ENCODE peak calls at places on chromosomes 12 and 14, in eight cellular contexts. W is GM12878; E is naive thymus-derived CD4-positive, alpha-beta T cell; U is heart left ventricle; S is suprapubic skin; X is adipocyte; Q is cardiac muscle cell; I is SK-N-SH. G is an unnamed sample.
A peak's percentile ranks its signal among the peaks of the same experiment; 100 is the strongest.

GRCh38 chr12:118982308-118982707 is 967 bp downstream of the SRRM4 start:
- DNase-seq in W (no peak), E (no peak), U (no peak), S (no peak), X (no peak), Q (no peak), I (no peak), G (no peak)

GRCh38 chr14:75689012-75689411 is 28.0 kb downstream of the TTLL5 start:
- DNase-seq in W (no peak), E (no peak), U (peak; percentile 45), S (no peak), X (no peak), Q (peak; percentile 62), I (no peak), G (no peak)

GRCh38 chr12:63093711-63094110 is 57.3 kb downstream of the AVPR1A start:
- DNase-seq in W (no peak), E (no peak), U (no peak), S (no peak), X (no peak), Q (no peak), I (no peak), G (no peak)

GRCh38 chr12:132483208-132483607 is 6.7 kb upstream of the FBRSL1 start:
- DNase-seq in W (no peak), E (no peak), U (peak; percentile 3), S (no peak), X (no peak), Q (no peak), I (no peak), G (no peak)

GRCh38 chr12:69936214-69936731 is 111.2 kb downstream of the MYRFL start:
- DNase-seq in W (no peak), E (no peak), U (no peak), S (no peak), X (no peak), Q (no peak), I (peak; percentile 18), G (no peak)

GRCh38 chr12:12705833-12706520 is 10.0 kb upstream of the GPR19 start:
- DNase-seq in W (no peak), E (peak; percentile 64), U (no peak), S (no peak), X (no peak), Q (no peak), I (no peak), G (no peak)

GRCh38 chr12:58818546-58818945 is 101.8 kb downstream of the LRIG3 start:
- DNase-seq in W (no peak), E (no peak), U (no peak), S (no peak), X (no peak), Q (no peak), I (no peak), G (no peak)

GRCh38 chr12:107645630-107646333 is 39.8 kb upstream of the PWP1 start:
- DNase-seq in W (no peak), E (no peak), U (no peak), S (no peak), X (no peak), Q (peak; percentile 22), I (peak; percentile 54), G (no peak)

GRCh38 chr14:73873660-73874059 is 13.0 kb upstream of the ZNF410 start:
- DNase-seq in W (no peak), E (no peak), U (no peak), S (no peak), X (no peak), Q (no peak), I (no peak), G (no peak)

DNA sequence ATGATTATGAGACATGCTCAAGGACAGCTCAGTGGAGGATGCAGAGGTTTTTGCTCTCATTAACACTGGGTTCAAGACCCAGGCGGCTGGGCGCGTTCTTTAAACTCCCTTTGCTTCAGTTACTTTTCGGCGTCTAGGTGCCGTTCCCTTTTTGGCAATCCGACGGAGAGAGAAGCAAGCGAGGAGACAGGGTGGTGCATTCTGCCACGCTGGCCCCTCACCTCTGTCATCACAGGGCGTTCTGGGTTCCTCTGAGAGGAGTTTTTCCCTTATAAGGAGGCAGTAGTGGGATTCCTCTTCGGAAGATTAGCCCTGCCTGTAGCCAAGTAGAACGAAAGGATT is 9.0 kb upstream of the NEMF start:
- DNase-seq in W (no peak), E (peak; percentile 64), U (peak; percentile 64), S (peak; percentile 81), X (peak; percentile 85), Q (peak; percentile 94), I (peak; percentile 36), G (peak; percentile 72)
- H3K4me1 ChIP-seq in W (peaks cover 8% of the 10 kb centered on the region), E (peaks cover 19% of the 10 kb centered on the region), U (peaks cover 5% of the 10 kb centered on the region), S (peaks cover 30% of the 10 kb centered on the region), X (peaks cover 13% of the 10 kb centered on the region), Q (peaks cover 24% of the 10 kb centered on the region), I (peaks cover 3% of the 10 kb centered on the region), G (peaks cover 6% of the 10 kb centered on the region)

GRCh38 chr12:71536939-71537622 is 97.5 kb downstream of the LGR5 start:
- DNase-seq in W (no peak), E (no peak), U (no peak), S (no peak), X (no peak), Q (peak; percentile 3), I (no peak), G (no peak)

GRCh38 chr12:71538807-71539206 is 99.2 kb downstream of the LGR5 start:
- DNase-seq in W (no peak), E (no peak), U (no peak), S (no peak), X (no peak), Q (no peak), I (no peak), G (no peak)

GRCh38 chr12:71533703-71534102 is 94.1 kb downstream of the LGR5 start:
- DNase-seq in W (no peak), E (no peak), U (no peak), S (no peak), X (no peak), Q (no peak), I (no peak), G (no peak)

GRCh38 chr12:71541583-71541982 is 102.0 kb downstream of the LGR5 start:
- DNase-seq in W (no peak), E (no peak), U (no peak), S (no peak), X (no peak), Q (no peak), I (no peak), G (no peak)

DNA sequence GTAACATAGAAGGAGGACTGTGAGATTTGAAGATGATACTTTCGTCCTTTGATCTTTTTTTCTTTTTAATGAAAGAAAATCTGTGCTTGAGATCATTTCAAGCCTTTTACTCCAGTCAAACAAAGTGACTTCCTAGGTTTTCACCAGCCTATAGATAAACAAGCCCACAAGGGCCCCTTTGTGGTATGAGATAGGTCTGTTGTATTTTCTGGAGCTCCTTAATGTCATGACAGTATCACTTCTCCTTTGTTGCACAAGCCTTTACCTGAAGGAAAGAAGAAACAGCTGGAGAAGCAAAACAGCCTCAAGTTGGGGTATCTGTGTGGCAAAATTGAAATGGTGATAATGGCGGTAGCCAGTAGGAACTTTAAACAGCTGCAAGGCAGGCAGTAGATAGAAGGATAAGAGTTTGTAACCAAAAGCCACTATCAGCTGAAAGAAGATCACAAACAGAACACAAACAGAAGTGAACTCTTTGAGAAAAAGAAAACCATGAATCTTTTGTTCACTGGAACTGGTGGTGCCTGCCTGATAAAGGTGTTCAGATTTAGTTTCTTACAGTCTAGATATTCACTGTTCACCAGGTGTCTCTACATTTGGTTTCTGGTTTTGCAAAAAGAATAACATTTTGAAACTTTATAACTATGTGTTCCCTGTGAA is 96.8 kb downstream of the LGR5 start:
- DNase-seq in W (no peak), E (no peak), U (no peak), S (no peak), X (no peak), Q (no peak), I (no peak), G (no peak)
- H3K4me3 ChIP-seq in W (no peak overlapping the region), E (no peak overlapping the region), U (no peak overlapping the region), S (no peak overlapping the region), X (no peak overlapping the region), Q (no peak overlapping the region), I (no peak overlapping the region), G (no peak overlapping the region)

DNA sequence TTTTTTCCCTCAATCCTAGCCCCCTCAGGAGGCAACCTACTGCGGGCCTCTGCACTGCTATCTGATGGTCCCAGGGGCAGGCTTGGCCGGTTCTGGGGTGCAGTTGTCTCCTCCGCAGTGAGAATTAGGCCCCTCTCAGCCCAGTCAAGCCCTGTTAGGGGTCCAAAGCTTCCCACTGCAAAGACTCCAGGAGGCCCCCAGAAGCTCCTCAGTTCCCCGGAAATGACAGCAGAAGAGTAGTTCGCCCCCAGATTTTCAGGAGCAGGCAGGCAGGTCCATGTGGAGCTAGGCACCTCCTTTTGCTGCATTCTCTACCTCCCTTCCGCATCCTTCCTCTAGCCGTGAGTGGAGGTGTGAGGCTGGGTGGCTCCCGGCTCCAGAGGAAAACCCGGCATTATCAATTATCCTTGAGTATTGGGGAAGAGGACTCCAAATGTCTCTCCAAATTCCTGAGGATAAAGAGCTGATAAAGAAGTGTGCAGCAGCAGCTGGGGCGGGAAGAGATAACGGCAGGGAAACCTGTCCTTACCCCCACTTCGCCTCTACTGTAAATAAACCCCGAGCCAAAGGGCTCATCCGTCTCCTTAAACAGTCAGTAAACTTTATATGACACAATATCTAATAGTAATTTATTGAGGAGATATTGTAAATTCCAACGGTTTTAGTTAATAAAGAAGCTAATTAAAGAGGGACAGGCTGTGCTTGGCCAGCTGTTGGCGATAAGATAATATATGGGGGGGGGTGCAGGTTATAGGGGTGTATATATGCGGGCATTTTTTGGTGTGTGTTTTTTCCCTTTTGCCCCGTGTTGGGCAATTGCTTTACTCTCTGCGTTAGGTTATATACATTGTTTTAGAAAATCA is 641 bp upstream of the HOXC12 start:
- DNase-seq in W (no peak), E (no peak), U (no peak), S (no peak), X (no peak), Q (no peak), I (no peak), G (no peak)
- H3K27me3 ChIP-seq in W (peaks cover 57% of the 10 kb centered on the region), E (peaks cover 72% of the 10 kb centered on the region), U (peaks cover 99% of the 10 kb centered on the region), S (peaks cover 99% of the 10 kb centered on the region), X (peaks cover 99% of the 10 kb centered on the region), Q (peaks cover 100% of the 10 kb centered on the region), I (peaks cover 98% of the 10 kb centered on the region), G (peaks cover 19% of the 10 kb centered on the region)

GRCh38 chr12:53212931-53213330 is 5.9 kb upstream of the ITGB7 start:
- DNase-seq in W (no peak), E (no peak), U (no peak), S (no peak), X (no peak), Q (no peak), I (no peak), G (no peak)

GRCh38 chr12:53214221-53214620 is 7.2 kb upstream of the ITGB7 start:
- DNase-seq in W (no peak), E (no peak), U (no peak), S (no peak), X (no peak), Q (no peak), I (no peak), G (no peak)

GRCh38 chr12:53215497-53215896 is 8.4 kb upstream of the ITGB7 start:
- DNase-seq in W (no peak), E (no peak), U (no peak), S (no peak), X (no peak), Q (no peak), I (no peak), G (no peak)

GRCh38 chr12:53213348-53213747 is 6.3 kb upstream of the ITGB7 start:
- DNase-seq in W (no peak), E (peak; percentile 73), U (peak; percentile 86), S (peak; percentile 89), X (peak; percentile 87), Q (peak; percentile 83), I (peak; percentile 93), G (peak; percentile 73)

GRCh38 chr12:53214687-53215455 is 7.8 kb upstream of the ITGB7 start:
- DNase-seq in W (no peak), E (no peak), U (peak; percentile 90), S (no peak), X (no peak), Q (no peak), I (no peak), G (no peak)
- H3K4me1 ChIP-seq in W (peaks cover 19% of the 10 kb centered on the region), E (peaks cover 29% of the 10 kb centered on the region), U (peaks cover 57% of the 10 kb centered on the region), S (peaks cover 55% of the 10 kb centered on the region), X (peaks cover 20% of the 10 kb centered on the region), Q (peaks cover 13% of the 10 kb centered on the region), I (peaks cover 14% of the 10 kb centered on the region), G (peaks cover 22% of the 10 kb centered on the region)

GRCh38 chr12:46124848-46125619 is 134.7 kb upstream of the SCAF11 start:
- DNase-seq in W (no peak), E (peak; percentile 57), U (no peak), S (no peak), X (peak; percentile 91), Q (peak; percentile 89), I (peak; percentile 39), G (peak; percentile 59)
- H3K4me3 ChIP-seq in W (no peak overlapping the region), E (no peak overlapping the region), U (peak overlapping the region; percentile 38), S (peak overlapping the region; percentile 19), X (peak overlapping the region; percentile 78), Q (no peak overlapping the region), I (peak overlapping the region; percentile 41), G (no peak overlapping the region)